ENCODE peak calls at places on chromosome 6, in five cellular contexts. W is ascending aorta, I is cardiac fibroblast, D is PC-3, X is lower lobe of right lung. A is an unnamed sample.

GRCh38 chr6:167745660-167746376 is 80.9 kb upstream of the AFDN start:
- DNase-seq in X (no peak), I (no peak), D (no peak), W (peak; percentile 55), A (peak; percentile 78)

GRCh38 chr6:16229710-16230109 is 8.7 kb upstream of the GMPR start:
- DNase-seq in I (no peak), W (no peak), X (no peak), D (no peak), A (no peak)

GRCh38 chr6:169988769-169989550 is 237.5 kb downstream of the ERMARD start:
- DNase-seq in X (no peak), D (no peak), I (no peak), W (no peak), A (peak; percentile 82)

GRCh38 chr6:150334790-150335783 is 33.7 kb upstream of the IYD start:
- DNase-seq in I (peak; percentile 86), D (peak; percentile 67), W (no peak), X (no peak), A (no peak)

GRCh38 chr6:110625883-110626282 is 149.5 kb upstream of the SLC22A16 start:
- DNase-seq in X (no peak), D (peak; percentile 67), I (peak; percentile 21), W (no peak), A (no peak)

GRCh38 chr6:125503181-125503580 is 201.4 kb upstream of the HDDC2 start:
- DNase-seq in W (no peak), D (no peak), X (no peak), I (no peak), A (no peak)

GRCh38 chr6:21496749-21497148 is 96.8 kb upstream of the SOX4 start:
- DNase-seq in I (no peak), W (no peak), D (no peak), X (no peak), A (no peak)

GRCh38 chr6:157542405-157542943 is 161.5 kb downstream of the ZDHHC14 start:
- DNase-seq in I (no peak), D (no peak), W (no peak), X (no peak), A (no peak)

GRCh38 chr6:56911847-56912246 is 43.1 kb upstream of the BEND6 start:
- DNase-seq in X (no peak), I (peak; percentile 76), D (peak; percentile 64), W (no peak), A (no peak)

GRCh38 chr6:150241751-150242150 is 98.9 kb downstream of the PPP1R14C start:
- DNase-seq in X (no peak), W (no peak), D (no peak), I (no peak), A (no peak)

GRCh38 chr6:143060354-143060805 is 309 bp upstream of the AIG1 start:
- DNase-seq in W (peak; percentile 96), I (peak; percentile 85), X (peak; percentile 91), D (peak; percentile 67), A (peak; percentile 88)

GRCh38 chr6:4941782-4942672 is 61.8 kb downstream of the RPP40 start:
- DNase-seq in X (no peak), W (no peak), D (peak; percentile 95), I (peak; percentile 90), A (no peak)

GRCh38 chr6:98539669-98540207 is 294.6 kb upstream of the POU3F2 start:
- DNase-seq in X (no peak), I (no peak), W (no peak), D (peak; percentile 2), A (no peak)

GRCh38 chr6:112269979-112270378 is 15.6 kb upstream of the LAMA4 start:
- DNase-seq in W (no peak), X (no peak), D (no peak), I (no peak), A (no peak)

GRCh38 chr6:112268011-112268410 is 13.6 kb upstream of the LAMA4 start:
- DNase-seq in I (no peak), W (no peak), X (no peak), D (no peak), A (no peak)

GRCh38 chr6:112268628-112269027 is 14.3 kb upstream of the LAMA4 start:
- DNase-seq in D (no peak), X (no peak), I (no peak), W (no peak), A (no peak)

GRCh38 chr6:112270756-112271155 is 16.4 kb upstream of the LAMA4 start:
- DNase-seq in D (no peak), W (no peak), I (no peak), X (no peak), A (no peak)

GRCh38 chr6:112269165-112269564 is 14.8 kb upstream of the LAMA4 start:
- DNase-seq in W (no peak), I (peak; percentile 68), D (peak; percentile 36), X (no peak), A (no peak)
- TF ChIP-seq CTCF in W (peak; percentile 17), I (peak; percentile 63), D (peak; percentile 58), X (no peak), A (peak; percentile 38)

GRCh38 chr6:118965354-118965753 is 30.4 kb upstream of the MCM9 start:
- DNase-seq in W (no peak), I (no peak), D (no peak), X (no peak), A (no peak)

GRCh38 chr6:118965843-118966242 is 30.9 kb upstream of the MCM9 start:
- DNase-seq in X (no peak), W (no peak), D (no peak), I (no peak), A (no peak)

GRCh38 chr6:118967239-118967638 is 32.3 kb upstream of the MCM9 start:
- DNase-seq in D (no peak), I (no peak), X (no peak), W (no peak), A (no peak)

GRCh38 chr6:118970866-118971265 is 35.9 kb upstream of the MCM9 start:
- DNase-seq in X (no peak), I (no peak), D (no peak), W (no peak), A (no peak)

DNA sequence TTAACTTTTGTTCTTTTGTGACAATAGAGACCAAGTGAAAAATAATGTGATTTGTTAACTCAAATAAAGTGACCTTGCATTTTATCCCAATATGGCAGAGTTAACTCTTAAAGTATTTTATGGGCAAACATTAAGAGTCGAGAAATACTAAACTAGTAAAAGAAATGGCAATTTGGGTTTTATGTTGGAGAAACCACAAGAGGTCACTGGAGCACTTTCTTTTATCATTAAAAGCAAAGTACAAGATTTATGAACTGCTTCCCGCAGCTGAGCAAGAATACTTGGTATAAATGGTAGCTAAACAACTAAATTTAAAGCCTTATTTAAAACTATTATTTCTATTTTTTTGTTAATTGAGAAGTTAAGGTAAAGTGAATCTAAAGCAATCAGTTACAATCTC is 33.5 kb upstream of the MCM9 start:
- DNase-seq in D (peak; percentile 37), X (no peak), W (no peak), I (peak; percentile 43), A (no peak)
- TF ChIP-seq CTCF in D (peak; percentile 46), X (peak; percentile 32), W (peak; percentile 49), I (no peak), A (peak; percentile 73)

GRCh38 chr6:41332842-41333736 is 2.3 kb upstream of the NCR2 start:
- DNase-seq in X (no peak), W (no peak), D (no peak), I (no peak), A (no peak)

GRCh38 chr6:41336824-41337223 is 1.4 kb downstream of the NCR2 start:
- DNase-seq in X (no peak), W (no peak), D (no peak), I (no peak), A (no peak)

GRCh38 chr6:41335943-41336342 is 535 bp downstream of the NCR2 start:
- DNase-seq in X (no peak), W (no peak), I (no peak), D (no peak), A (no peak)

GRCh38 chr6:41335296-41335695 is at the start of gene NCR2:
- DNase-seq in W (no peak), D (no peak), I (no peak), X (no peak), A (no peak)

DNA sequence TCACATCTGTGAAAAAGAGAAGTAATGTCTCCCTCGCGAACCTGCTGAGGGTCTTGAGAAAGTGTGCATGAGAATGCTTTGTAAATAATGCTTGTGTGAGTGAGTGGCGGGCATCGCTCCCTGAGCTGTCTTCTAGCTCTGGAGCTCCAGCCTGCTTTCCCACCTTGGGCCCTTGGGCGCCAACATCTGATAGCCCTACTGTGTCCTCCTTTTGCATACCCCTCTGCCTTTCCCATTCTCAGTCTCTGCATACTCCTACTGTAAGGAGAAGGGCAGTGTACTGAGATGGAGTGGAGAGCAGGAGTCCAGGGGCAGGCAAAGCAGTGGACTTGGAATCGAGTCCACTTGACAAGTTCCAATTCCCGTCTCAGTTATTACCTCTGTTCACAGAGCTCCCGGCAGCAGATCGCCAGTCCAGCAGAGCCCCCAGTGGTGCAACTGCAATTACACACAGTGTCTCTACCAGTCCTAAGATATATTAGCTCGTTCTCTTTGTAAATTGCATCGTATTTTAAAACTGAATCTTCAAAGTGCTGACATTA is 855 bp upstream of the NCR2 start:
- DNase-seq in D (peak; percentile 16), W (no peak), X (no peak), I (no peak), A (no peak)
- TF ChIP-seq CTCF in D (peak; percentile 50), W (no peak), X (no peak), I (peak; percentile 22), A (peak; percentile 48)

GRCh38 chr6:30258204-30258603 is 45.0 kb upstream of the TRIM26 start:
- DNase-seq in D (no peak), X (no peak), I (no peak), W (no peak), A (no peak)

GRCh38 chr6:30259140-30260035 is 46.2 kb upstream of the TRIM26 start:
- DNase-seq in W (peak; percentile 90), X (peak; percentile 77), I (peak; percentile 84), D (peak; percentile 83), A (peak; percentile 90)

GRCh38 chr6:30264731-30265130 is 51.5 kb upstream of the TRIM26 start:
- DNase-seq in W (no peak), D (no peak), I (peak; percentile 48), X (no peak), A (no peak)

GRCh38 chr6:30263734-30264133 is 50.5 kb upstream of the TRIM26 start:
- DNase-seq in X (no peak), W (no peak), I (peak; percentile 56), D (peak; percentile 95), A (no peak)

DNA sequence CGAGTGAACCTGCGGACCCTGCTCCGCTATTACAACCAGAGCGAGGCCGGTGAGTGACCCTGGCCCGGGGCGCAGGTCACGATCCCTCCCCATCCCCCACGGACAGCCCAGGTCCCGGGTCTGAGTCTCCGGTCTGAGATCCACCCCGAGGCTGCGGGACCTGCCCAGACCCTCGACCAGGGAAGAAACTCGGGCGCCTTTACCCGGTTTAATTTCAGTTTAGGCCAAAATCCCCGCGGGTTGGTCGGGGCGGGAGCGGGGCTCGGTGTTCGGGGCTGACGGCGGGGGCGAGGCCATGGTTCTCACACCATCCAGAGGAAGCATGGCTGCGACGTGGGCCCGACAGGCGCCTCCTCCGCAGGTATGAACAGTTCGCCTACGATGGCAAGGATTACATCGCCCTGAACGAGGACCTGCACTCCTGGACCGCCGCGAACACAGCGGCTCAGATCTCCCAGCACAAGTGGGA is 46.9 kb upstream of the TRIM26 start:
- DNase-seq in I (no peak), W (no peak), D (no peak), X (peak; percentile 53), A (no peak)
- TF ChIP-seq CTCF in I (no peak), W (no peak), D (no peak), X (no peak), A (no peak)

GRCh38 chr6:11193434-11193833 is 39.0 kb downstream of the NEDD9 start:
- DNase-seq in X (no peak), I (no peak), D (no peak), W (no peak), A (no peak)
- TF ChIP-seq CTCF in X (no peak), I (no peak), D (no peak), W (no peak), A (no peak)

GRCh38 chr6:34760108-34760507 is 2.8 kb downstream of the SNRPC start:
- DNase-seq in I (no peak), X (no peak), D (no peak), W (no peak), A (no peak)
- TF ChIP-seq CTCF in I (no peak), X (no peak), D (no peak), W (no peak), A (no peak)

A was measured in chondrocyte.